ENCODE peak calls at places on chromosomes 4 and X, in six cellular contexts. Q, S, N, L, G and U are unnamed samples.

GRCh38 chrX:64580605-64581004 is 185.4 kb upstream of the MTMR8 start:
- DNase-seq in N (no peak), S (no peak), L (no peak), G (no peak), Q (no peak), U (no peak)

GRCh38 chr4:190121759-190122158 is 51.8 kb upstream of the DUX4 start:
- DNase-seq in L (no peak), G (no peak), N (no peak), S (peak; percentile 1), Q (no peak), U (no peak)

GRCh38 chr4:6530964-6531363 is 44.0 kb upstream of the MAN2B2 start:
- DNase-seq in L (no peak), S (no peak), N (no peak), G (no peak), Q (no peak), U (no peak)

GRCh38 chrX:123138473-123138872 is 45.6 kb upstream of the GRIA3 start:
- DNase-seq in N (no peak), Q (no peak), L (no peak), G (no peak), S (no peak), U (no peak)

GRCh38 chr4:40621592-40622512 is 7.8 kb downstream of the RBM47 start:
- DNase-seq in N (peak; percentile 84), L (no peak), S (no peak), G (no peak), Q (peak; percentile 82), U (peak; percentile 67)

GRCh38 chrX:40366661-40367060 is 214.1 kb upstream of the ATP6AP2 start:
- DNase-seq in L (no peak), G (no peak), Q (no peak), S (peak; percentile 54), N (no peak), U (no peak)

GRCh38 chrX:154313147-154313546 is 17.6 kb downstream of the TKTL1 start:
- DNase-seq in G (no peak), N (no peak), L (no peak), S (no peak), Q (no peak), U (no peak)

GRCh38 chr4:148030486-148030885 is 298.6 kb downstream of the ARHGAP10 start:
- DNase-seq in N (no peak), G (no peak), L (no peak), S (no peak), Q (peak; percentile 0), U (no peak)

GRCh38 chrX:66200050-66200664 is 36.1 kb downstream of the HEPH start:
- DNase-seq in L (no peak), S (no peak), Q (no peak), N (no peak), G (no peak), U (no peak)

GRCh38 chr4:121861427-121861826 is 8.8 kb downstream of the BBS7 start:
- DNase-seq in Q (no peak), S (no peak), L (no peak), G (no peak), N (no peak), U (no peak)

GRCh38 chr4:118086334-118086733 is 52.0 kb downstream of the NDST3 start:
- DNase-seq in N (no peak), L (no peak), G (no peak), S (no peak), Q (no peak), U (no peak)

GRCh38 chr4:118869808-118870342 is 18.8 kb upstream of the SYNPO2 start:
- DNase-seq in L (no peak), N (no peak), S (no peak), G (no peak), Q (no peak), U (no peak)

GRCh38 chr4:113874480-113874879 is 105.0 kb downstream of the ARSJ start:
- DNase-seq in G (no peak), N (no peak), S (no peak), Q (no peak), L (no peak), U (no peak)

GRCh38 chrX:134551365-134552095 is 91.6 kb downstream of the HPRT1 start:
- DNase-seq in N (no peak), S (peak; percentile 25), Q (no peak), G (no peak), L (no peak), U (no peak)

GRCh38 chrX:73267979-73268378 is 53.3 kb upstream of the NAP1L2 start:
- DNase-seq in N (no peak), S (no peak), G (no peak), Q (no peak), L (no peak), U (no peak)

GRCh38 chr4:121783210-121783609 is 17.9 kb upstream of the EXOSC9 start:
- DNase-seq in Q (no peak), S (no peak), N (no peak), G (no peak), L (no peak), U (no peak)

GRCh38 chr4:27366424-27366823 is 505.8 kb downstream of the STIM2 start:
- DNase-seq in L (no peak), Q (no peak), G (no peak), S (no peak), N (no peak), U (no peak)

GRCh38 chr4:173415092-173415491 is 16.2 kb upstream of the SCRG1 start:
- DNase-seq in N (no peak), L (no peak), Q (no peak), S (no peak), G (no peak), U (no peak)

GRCh38 chrX:2499507-2499906 is 1.3 kb downstream of the DHRSX start:
- DNase-seq in Q (no peak), L (no peak), S (no peak), N (no peak), G (no peak), U (no peak)

GRCh38 chr4:80831383-80832361 is 198.8 kb upstream of the BMP3 start:
- DNase-seq in Q (no peak), L (no peak), S (no peak), N (no peak), G (no peak), U (no peak)

GRCh38 chr4:102601586-102602227 is 100.5 kb downstream of the NFKB1 start:
- DNase-seq in L (no peak), S (no peak), G (no peak), Q (no peak), N (no peak), U (no peak)

GRCh38 chr4:7763788-7764187 is 175.9 kb downstream of the AFAP1 start:
- DNase-seq in Q (no peak), S (no peak), N (no peak), L (no peak), G (no peak), U (no peak)

GRCh38 chr4:37770016-37770415 is 56.5 kb upstream of the PGM2 start:
- DNase-seq in G (no peak), Q (no peak), N (no peak), L (no peak), S (no peak), U (no peak)

GRCh38 chr4:35252071-35252470 is 992.2 kb downstream of the ARAP2 start:
- DNase-seq in S (no peak), L (no peak), N (no peak), Q (no peak), G (no peak), U (no peak)

GRCh38 chrX:22249371-22249770 is 23.3 kb upstream of the CBLL2 start:
- DNase-seq in Q (no peak), N (no peak), L (no peak), G (no peak), S (no peak), U (no peak)

GRCh38 chrX:119015407-119016242 is 41.2 kb downstream of the LONRF3 start:
- DNase-seq in L (no peak), G (peak; percentile 28), N (peak; percentile 42), Q (peak; percentile 19), S (no peak), U (no peak)

GRCh38 chrX:120213438-120214265 is 37.0 kb upstream of the ZBTB33 start:
- DNase-seq in S (peak; percentile 69), Q (peak; percentile 7), G (peak; percentile 47), L (no peak), N (peak; percentile 70), U (peak; percentile 61)

GRCh38 chr4:11650801-11651596 is 222.3 kb upstream of the HS3ST1 start:
- DNase-seq in N (no peak), G (no peak), Q (no peak), S (no peak), L (no peak), U (no peak)

GRCh38 chr4:28357985-28358384 is 1497.3 kb downstream of the STIM2 start:
- DNase-seq in G (no peak), N (no peak), L (no peak), Q (no peak), S (peak; percentile 42), U (peak; percentile 47)

GRCh38 chr4:153497988-153498967 is 32.1 kb downstream of the TMEM131L start:
- DNase-seq in N (no peak), S (no peak), G (no peak), L (no peak), Q (peak; percentile 70), U (no peak)

GRCh38 chr4:10094841-10095240 is 21.8 kb downstream of the WDR1 start:
- DNase-seq in G (no peak), S (no peak), L (no peak), Q (no peak), N (no peak), U (no peak)

GRCh38 chr4:88230953-88231835 is 53.2 kb downstream of the PPM1K start:
- DNase-seq in Q (no peak), L (no peak), N (peak; percentile 28), G (no peak), S (no peak), U (no peak)

GRCh38 chr4:102139132-102139573 is 206.1 kb downstream of the SLC39A8 start:
- DNase-seq in G (no peak), S (no peak), N (no peak), Q (no peak), L (no peak), U (no peak)

GRCh38 chrX:15366507-15367352 is 17.5 kb downstream of the VEGFD start:
- DNase-seq in N (no peak), L (no peak), S (no peak), G (no peak), Q (no peak), U (no peak)

GRCh38 chr4:54090804-54091623 is 8.9 kb upstream of the GSX2 start:
- DNase-seq in L (no peak), S (peak; percentile 48), N (no peak), Q (no peak), G (no peak), U (peak; percentile 48)

GRCh38 chr4:60463846-60464502 is 736.2 kb upstream of the ADGRL3 start:
- DNase-seq in L (no peak), Q (peak; percentile 5), G (no peak), N (no peak), S (peak; percentile 12), U (peak; percentile 50)